ENCODE peak calls at places on chromosomes 5 and 9, in four cellular contexts. Q, X, W and H are unnamed samples.

GRCh38 chr9:135887021-135887507 is 20.3 kb downstream of the CAMSAP1 start:
- DNase-seq in W (no peak), Q (no peak), X (no peak), H (no peak)

GRCh38 chr5:88674262-88675158 is 208.5 kb downstream of the MEF2C start:
- DNase-seq in X (no peak), Q (peak), W (no peak), H (no peak)

GRCh38 chr5:68919988-68920490 is 173.8 kb upstream of the SLC30A5 start:
- DNase-seq in W (no peak), X (no peak), Q (no peak), H (no peak)

GRCh38 chr5:107513337-107514125 is 157.2 kb downstream of the EFNA5 start:
- DNase-seq in W (no peak), X (no peak), Q (no peak), H (no peak)

GRCh38 chr9:129321511-129322021 is 143.5 kb upstream of the IER5L start:
- DNase-seq in Q (peak), W (no peak), X (no peak), H (no peak)

GRCh38 chr5:135600141-135600570 is 21.4 kb upstream of the CXCL14 start:
- DNase-seq in Q (no peak), W (no peak), X (no peak), H (no peak)

GRCh38 chr9:129509508-129509907 is 111.4 kb downstream of the C9orf50 start:
- DNase-seq in W (no peak), Q (no peak), X (no peak), H (no peak)

GRCh38 chr5:171838066-171838465 is 52.4 kb downstream of the SMIM23 start:
- DNase-seq in X (no peak), Q (no peak), W (no peak), H (no peak)

GRCh38 chr5:171661146-171661545 is 124.5 kb upstream of the SMIM23 start:
- DNase-seq in W (no peak), Q (no peak), X (no peak), H (no peak)

GRCh38 chr9:89079421-89079820 is 88.2 kb downstream of the S1PR3 start:
- DNase-seq in W (no peak), Q (no peak), X (no peak), H (no peak)

GRCh38 chr9:15268317-15268716 is 38.7 kb downstream of the TTC39B start:
- DNase-seq in Q (no peak), X (no peak), W (no peak), H (no peak)

GRCh38 chr5:175610381-175610780 is 47.5 kb upstream of the HRH2 start:
- DNase-seq in Q (no peak), W (no peak), X (no peak), H (no peak)

GRCh38 chr9:90114641-90115040 is 509.8 kb downstream of the GADD45G start:
- DNase-seq in Q (no peak), W (no peak), X (no peak), H (no peak)

GRCh38 chr9:121463026-121463827 is 36.4 kb downstream of the GGTA1 start:
- DNase-seq in X (peak), Q (peak), W (peak), H (peak)

DNA sequence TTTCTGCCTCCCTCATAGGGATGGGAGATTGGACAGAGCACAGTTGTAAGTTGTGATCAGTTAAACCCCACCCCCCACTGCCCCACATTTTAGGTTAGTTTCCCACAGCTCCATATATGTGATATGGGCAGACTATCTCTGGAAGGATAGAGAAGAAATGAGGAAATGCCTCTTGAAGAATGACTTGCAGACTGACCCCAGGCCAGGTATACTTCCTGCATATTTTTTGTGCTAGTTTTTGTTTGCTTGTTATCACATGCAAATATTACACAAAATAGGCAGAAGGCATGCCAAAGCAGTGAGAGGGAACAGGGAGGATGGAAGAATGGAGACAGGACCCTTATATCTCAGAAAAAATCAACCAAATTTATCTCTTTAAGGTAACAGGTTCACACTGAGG is 10.1 kb upstream of the GLRX start:
- DNase-seq in W (no peak), Q (no peak), X (no peak), H (no peak)
- TF ChIP-seq NR3C1 in W (no peak), Q (no peak), X (no peak), H (no peak)

DNA sequence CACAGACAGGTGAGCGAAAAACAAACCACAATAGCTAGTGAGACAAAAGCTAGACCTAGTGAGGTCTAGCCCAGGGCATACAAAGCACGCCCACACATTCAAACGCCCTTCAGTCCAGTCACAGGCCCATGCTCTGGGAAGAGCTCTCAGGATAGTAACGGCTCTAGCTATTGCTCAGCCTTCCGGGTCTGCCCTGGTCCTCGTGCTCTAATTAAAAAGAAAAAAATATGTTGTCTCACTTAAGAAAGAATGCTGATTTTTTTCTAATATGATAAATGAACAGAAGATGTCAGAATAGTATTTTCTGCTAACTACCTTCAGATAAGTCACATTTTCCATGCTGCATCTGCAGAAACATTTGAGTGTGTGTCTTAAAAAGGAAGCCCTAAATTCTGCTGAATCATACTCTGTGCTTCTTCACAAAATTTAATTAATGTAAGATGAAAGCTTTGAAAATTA is 94.5 kb downstream of the PLPP1 start:
- DNase-seq in Q (no peak), W (no peak), X (no peak), H (no peak)
- TF ChIP-seq NR3C1 in Q (no peak), W (no peak), X (no peak), H (no peak)

GRCh38 chr5:179343902-179344300 is 1.4 kb downstream of the ADAMTS2 start:
- DNase-seq in Q (peak), X (no peak), W (no peak), H (peak)

GRCh38 chr5:179343021-179343781 is 2.1 kb downstream of the ADAMTS2 start:
- DNase-seq in W (no peak), Q (peak), X (no peak), H (no peak)

GRCh38 chr5:179340465-179340864 is 4.8 kb downstream of the ADAMTS2 start:
- DNase-seq in Q (no peak), X (no peak), W (no peak), H (no peak)

GRCh38 chr5:179344301-179345178 is 721 bp downstream of the ADAMTS2 start:
- DNase-seq in X (no peak), Q (peak), W (peak), H (no peak)

DNA sequence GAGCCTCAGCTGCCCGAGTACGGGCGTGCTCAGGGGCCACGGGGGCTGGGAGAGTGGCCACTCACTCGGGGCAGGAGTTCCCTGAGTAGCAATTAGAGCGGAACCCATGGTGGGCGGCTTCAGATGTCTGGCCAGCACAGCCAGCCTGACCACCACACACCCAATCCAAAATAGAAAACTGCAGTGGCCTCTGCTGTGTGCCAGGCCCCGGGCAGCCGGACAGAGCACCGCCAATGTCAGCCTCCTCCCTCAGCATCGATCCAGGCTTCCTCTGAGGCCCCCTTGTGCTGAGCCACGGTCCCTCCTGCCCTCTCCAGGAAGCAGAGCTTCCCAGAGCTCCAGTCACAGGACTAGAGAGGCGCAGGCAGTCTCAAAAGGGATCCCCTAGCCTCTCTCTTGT is 2.7 kb downstream of the ADAMTS2 start:
- DNase-seq in X (no peak), Q (peak), W (no peak), H (no peak)
- TF ChIP-seq NR3C1 in X (no peak), Q (no peak), W (no peak), H (no peak)

GRCh38 chr9:10238087-10238486 is 374.7 kb downstream of the PTPRD start:
- DNase-seq in Q (no peak), X (no peak), W (no peak), H (no peak)
- TF ChIP-seq NR3C1 in Q (no peak), X (no peak), W (no peak), H (no peak)

GRCh38 chr9:114213566-114213965 is 58.2 kb downstream of the COL27A1 start:
- DNase-seq in X (no peak), Q (no peak), W (no peak), H (no peak)
- TF ChIP-seq NR3C1 in X (no peak), Q (no peak), W (no peak), H (no peak)